ENCODE peak calls at places on chromosomes 13 and 19, in four cellular contexts. One of them, this sample, is unnamed.

GRCh38 chr19:55068803-55069136 is 5.8 kb upstream of the RDH13 start:
- DNase-seq in uterus: no peak
- DNase-seq in cardiac muscle cell: no peak
- DNase-seq in keratinocyte: no peak
- DNase-seq in this sample: no peak

GRCh38 chr19:53908933-53909415 is at the start of gene CACNG7:
- DNase-seq in cardiac muscle cell: no peak
- DNase-seq in uterus: no peak
- DNase-seq in keratinocyte: no peak
- DNase-seq in this sample: no peak

GRCh38 chr19:36266375-36266961 is 51.6 kb downstream of the ZNF146 start:
- DNase-seq in uterus: peak
- DNase-seq in keratinocyte: no peak
- DNase-seq in cardiac muscle cell: no peak
- DNase-seq in this sample: no peak

GRCh38 chr13:113820813-113821651 is 42.8 kb downstream of the GAS6 start:
- DNase-seq in keratinocyte: peak
- DNase-seq in uterus: peak
- DNase-seq in cardiac muscle cell: no peak
- DNase-seq in this sample: no peak

GRCh38 chr13:84844473-84844872 is 954.7 kb downstream of the SLITRK6 start:
- DNase-seq in cardiac muscle cell: peak
- DNase-seq in uterus: no peak
- DNase-seq in keratinocyte: no peak
- DNase-seq in this sample: no peak

GRCh38 chr19:45123440-45123850 is 30.5 kb downstream of the PPP1R37 start:
- DNase-seq in uterus: no peak
- DNase-seq in keratinocyte: no peak
- DNase-seq in cardiac muscle cell: no peak
- DNase-seq in this sample: no peak

GRCh38 chr19:6687117-6687516 is 17.2 kb upstream of the TNFSF14 start:
- DNase-seq in uterus: no peak
- DNase-seq in keratinocyte: no peak
- DNase-seq in cardiac muscle cell: no peak
- DNase-seq in this sample: no peak

GRCh38 chr19:47267350-47267759 is 7.3 kb upstream of the INAFM1 start:
- DNase-seq in keratinocyte: no peak
- DNase-seq in cardiac muscle cell: no peak
- DNase-seq in uterus: no peak
- DNase-seq in this sample: no peak

GRCh38 chr19:45444318-45445041 is 20.8 kb upstream of the ERCC1 start:
- DNase-seq in keratinocyte: no peak
- DNase-seq in uterus: peak
- DNase-seq in cardiac muscle cell: peak
- DNase-seq in this sample: peak

GRCh38 chr19:19211499-19212432 is at the start of gene NCAN:
- DNase-seq in cardiac muscle cell: peak
- DNase-seq in uterus: no peak
- DNase-seq in keratinocyte: no peak
- DNase-seq in this sample: no peak

GRCh38 chr13:58048670-58049069 is 417.1 kb downstream of the PCDH17 start:
- DNase-seq in uterus: no peak
- DNase-seq in cardiac muscle cell: no peak
- DNase-seq in keratinocyte: no peak
- DNase-seq in this sample: no peak

GRCh38 chr19:48872884-48873475 is 759 bp downstream of the PPP1R15A start:
- DNase-seq in cardiac muscle cell: peak
- DNase-seq in keratinocyte: peak
- DNase-seq in uterus: peak
- DNase-seq in this sample: peak
- TF ChIP-seq CTCF in cardiac muscle cell: no peak
- TF ChIP-seq CTCF in keratinocyte: no peak
- TF ChIP-seq CTCF in uterus: peak
- TF ChIP-seq CTCF in this sample: peak

GRCh38 chr19:58492265-58492664 is 16.1 kb downstream of the ZNF446 start:
- DNase-seq in keratinocyte: no peak
- DNase-seq in uterus: no peak
- DNase-seq in cardiac muscle cell: no peak
- DNase-seq in this sample: no peak
- H3K27ac ChIP-seq in keratinocyte: no peak
- H3K27ac ChIP-seq in uterus: no peak
- H3K27ac ChIP-seq in cardiac muscle cell: no peak
- H3K27ac ChIP-seq in this sample: no peak

GRCh38 chr13:60363288-60363687 is 33.7 kb upstream of the TDRD3 start:
- DNase-seq in cardiac muscle cell: no peak
- DNase-seq in keratinocyte: no peak
- DNase-seq in uterus: no peak
- DNase-seq in this sample: no peak

GRCh38 chr13:60372141-60372540 is 24.9 kb upstream of the TDRD3 start:
- DNase-seq in cardiac muscle cell: no peak
- DNase-seq in uterus: no peak
- DNase-seq in keratinocyte: no peak
- DNase-seq in this sample: no peak

GRCh38 chr13:60370343-60370742 is 26.7 kb upstream of the TDRD3 start:
- DNase-seq in keratinocyte: no peak
- DNase-seq in uterus: no peak
- DNase-seq in cardiac muscle cell: no peak
- DNase-seq in this sample: no peak

DNA sequence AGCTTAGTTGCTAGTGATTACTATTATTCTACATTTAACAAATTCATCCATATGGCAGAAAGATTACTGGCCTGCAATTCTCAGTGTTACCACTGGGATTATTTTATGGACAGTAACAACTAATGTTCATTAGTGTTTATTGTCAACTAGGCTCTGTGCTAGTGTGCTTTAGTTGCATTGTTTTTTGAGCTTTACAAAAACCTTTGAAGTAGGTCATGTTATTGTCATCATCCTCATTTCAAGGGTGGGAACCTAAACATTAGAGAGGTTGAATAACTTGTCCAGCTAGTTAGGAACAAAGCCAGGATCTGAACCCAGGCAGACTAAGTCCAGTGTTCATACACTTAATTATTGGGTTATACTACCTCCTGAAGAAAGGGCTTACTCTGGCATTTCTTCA is 27.8 kb upstream of the TDRD3 start:
- DNase-seq in uterus: no peak
- DNase-seq in keratinocyte: no peak
- DNase-seq in cardiac muscle cell: no peak
- DNase-seq in this sample: no peak
- TF ChIP-seq CTCF in uterus: no peak
- TF ChIP-seq CTCF in keratinocyte: peak
- TF ChIP-seq CTCF in cardiac muscle cell: peak
- TF ChIP-seq CTCF in this sample: no peak

GRCh38 chr13:93857126-93857525 is 622.4 kb downstream of the DCT start:
- DNase-seq in uterus: no peak
- DNase-seq in keratinocyte: no peak
- DNase-seq in cardiac muscle cell: no peak
- DNase-seq in this sample: no peak

GRCh38 chr13:93859666-93860065 is 619.8 kb downstream of the DCT start:
- DNase-seq in cardiac muscle cell: no peak
- DNase-seq in keratinocyte: no peak
- DNase-seq in uterus: no peak
- DNase-seq in this sample: no peak

GRCh38 chr13:93862259-93862658 is 617.2 kb downstream of the DCT start:
- DNase-seq in uterus: no peak
- DNase-seq in cardiac muscle cell: no peak
- DNase-seq in keratinocyte: no peak
- DNase-seq in this sample: no peak

GRCh38 chr13:93865235-93865634 is 614.2 kb downstream of the DCT start:
- DNase-seq in cardiac muscle cell: no peak
- DNase-seq in keratinocyte: no peak
- DNase-seq in uterus: no peak
- DNase-seq in this sample: no peak

GRCh38 chr13:93861818-93862217 is 617.7 kb downstream of the DCT start:
- DNase-seq in keratinocyte: no peak
- DNase-seq in uterus: no peak
- DNase-seq in cardiac muscle cell: peak
- DNase-seq in this sample: no peak
- H3K27ac ChIP-seq in keratinocyte: no peak
- H3K27ac ChIP-seq in uterus: no peak
- H3K27ac ChIP-seq in cardiac muscle cell: no peak
- H3K27ac ChIP-seq in this sample: no peak

This sample was measured in thoracic aorta.